ENCODE peak calls at places on chromosome 4, in five cellular contexts. P is PC-3; G is activated CD4-positive, alpha-beta T cell treated with anti-CD3 and anti-CD28 coated beads, Interleukin-2, amount 50 U/mL, for 4 hours; N is endothelial cell; O is HTR-8/SVneo. K is an unnamed sample.

GRCh38 chr4:142264961-142265360 is 581.1 kb downstream of the INPP4B start:
- DNase-seq in G (no peak), P (peak; percentile 55), O (no peak), N (no peak), K (no peak)

GRCh38 chr4:153111426-153112070 is 92.7 kb upstream of the TRIM2 start:
- DNase-seq in N (no peak), P (no peak), O (no peak), G (no peak), K (no peak)

GRCh38 chr4:188821500-188821899 is 682.3 kb downstream of the TRIML1 start:
- DNase-seq in O (peak; percentile 2), G (no peak), P (no peak), N (no peak), K (no peak)

GRCh38 chr4:108426493-108426892 is 193.9 kb upstream of the RPL34 start:
- DNase-seq in P (peak; percentile 4), O (peak; percentile 8), G (no peak), N (no peak), K (no peak)

GRCh38 chr4:176769519-176769918 is 23.2 kb downstream of the VEGFC start:
- DNase-seq in G (no peak), N (no peak), O (no peak), P (peak; percentile 82), K (peak; percentile 57)

GRCh38 chr4:111641813-111642579 is 503.3 kb upstream of the FAM241A start:
- DNase-seq in O (peak; percentile 54), P (peak; percentile 81), N (peak; percentile 69), G (no peak), K (peak; percentile 55)

GRCh38 chr4:75675004-75675531 is 1.9 kb upstream of the G3BP2 start:
- DNase-seq in P (no peak), N (no peak), O (no peak), G (no peak), K (no peak)

GRCh38 chr4:81460837-81461233 is 10.9 kb downstream of the RASGEF1B start:
- DNase-seq in G (no peak), N (no peak), P (no peak), O (no peak), K (no peak)

GRCh38 chr4:151324449-151325319 is 721 bp downstream of the SH3D19 start:
- DNase-seq in G (no peak), O (peak; percentile 73), P (peak; percentile 67), N (peak; percentile 38), K (peak; percentile 77)

GRCh38 chr4:152095701-152096070 is 334.9 kb upstream of the GATB start:
- DNase-seq in G (no peak), P (peak; percentile 46), N (no peak), O (no peak), K (no peak)

GRCh38 chr4:68271851-68272756 is 26.6 kb upstream of the TMPRSS11B start:
- DNase-seq in P (peak; percentile 81), O (peak; percentile 39), N (peak; percentile 10), G (no peak), K (peak; percentile 64)

GRCh38 chr4:16250665-16251365 is 24.5 kb upstream of the TAPT1 start:
- DNase-seq in P (peak; percentile 18), G (no peak), O (peak; percentile 8), N (no peak), K (peak; percentile 61)

GRCh38 chr4:36243355-36244256 is 708 bp downstream of the ARAP2 start:
- DNase-seq in N (peak; percentile 58), O (peak; percentile 33), G (peak; percentile 45), P (peak; percentile 47), K (no peak)

GRCh38 chr4:112340048-112340447 is 42.9 kb downstream of the ALPK1 start:
- DNase-seq in P (no peak), O (no peak), N (no peak), G (no peak), K (no peak)

GRCh38 chr4:7460591-7460990 is 25.9 kb upstream of the PSAPL1 start:
- DNase-seq in G (no peak), P (no peak), O (no peak), N (no peak), K (no peak)

GRCh38 chr4:13168326-13168725 is 315.8 kb downstream of the RAB28 start:
- DNase-seq in O (no peak), P (no peak), N (no peak), G (no peak), K (no peak)

GRCh38 chr4:1767770-1768366 is 25.2 kb upstream of the FGFR3 start:
- DNase-seq in N (peak; percentile 72), G (no peak), O (peak; percentile 77), P (no peak), K (no peak)

GRCh38 chr4:3707423-3708102 is 58.6 kb upstream of the ADRA2C start:
- DNase-seq in P (no peak), N (no peak), G (no peak), O (no peak), K (no peak)

GRCh38 chr4:82918091-82918490 is 17.6 kb downstream of the THAP9 start:
- DNase-seq in G (no peak), P (no peak), O (no peak), N (no peak), K (no peak)

GRCh38 chr4:108058685-108059440 is 69.2 kb downstream of the HADH start:
- DNase-seq in O (peak; percentile 56), N (no peak), G (no peak), P (peak; percentile 85), K (no peak)

GRCh38 chr4:2954358-2955185 is 8.6 kb downstream of the NOP14 start:
- DNase-seq in P (no peak), O (no peak), N (no peak), G (no peak), K (no peak)

GRCh38 chr4:74934822-74935326 is 2.0 kb downstream of the PARM1 start:
- DNase-seq in G (no peak), O (no peak), P (no peak), N (no peak), K (no peak)

GRCh38 chr4:155881555-155881954 is 15.5 kb upstream of the ASIC5 start:
- DNase-seq in P (no peak), G (no peak), O (no peak), N (no peak), K (no peak)

GRCh38 chr4:53601251-53601764 is 10.0 kb upstream of the LNX1 start:
- DNase-seq in P (peak; percentile 46), O (no peak), G (no peak), N (peak; percentile 24), K (no peak)